ENCODE peak calls at places on chromosomes 11 and 22, in four cellular contexts. X, W, G and B are unnamed samples.

GRCh38 chr11:12198261-12198925 is 88.0 kb downstream of the MICAL2 start:
- DNase-seq in G (no peak), W (no peak), X (no peak), B (no peak)

GRCh38 chr22:50171319-50171964 is 911 bp downstream of the PANX2 start:
- DNase-seq in X (no peak), G (no peak), W (no peak), B (peak; percentile 75)

GRCh38 chr22:36352775-36353507 is 34.8 kb downstream of the MYH9 start:
- DNase-seq in X (peak; percentile 65), W (no peak), G (no peak), B (no peak)

GRCh38 chr22:47270463-47271135 is 508.1 kb downstream of the TBC1D22A start:
- DNase-seq in W (no peak), G (no peak), X (no peak), B (no peak)

GRCh38 chr11:66692871-66693331 is 15.2 kb upstream of the RBM4B start:
- DNase-seq in G (no peak), X (no peak), W (no peak), B (no peak)

GRCh38 chr11:2289350-2289749 is 12.4 kb downstream of the C11orf21 start:
- DNase-seq in W (no peak), G (no peak), X (no peak), B (peak; percentile 72)

GRCh38 chr11:134815404-134815803 is 403.4 kb upstream of the B3GAT1 start:
- DNase-seq in W (no peak), G (no peak), X (no peak), B (no peak)

GRCh38 chr11:18704698-18705097 is 6.1 kb downstream of the TMEM86A start:
- DNase-seq in W (no peak), G (no peak), X (no peak), B (no peak)

GRCh38 chr11:63814383-63814736 is 1.1 kb downstream of the SPINDOC start:
- DNase-seq in W (no peak), G (no peak), X (no peak), B (no peak)

GRCh38 chr11:120424970-120425332 is 86.6 kb upstream of the GRIK4 start:
- DNase-seq in X (no peak), W (no peak), G (no peak), B (no peak)

GRCh38 chr22:43843783-43844530 is 18.4 kb downstream of the SULT4A1 start:
- DNase-seq in W (no peak), G (no peak), X (no peak), B (peak; percentile 44)

GRCh38 chr22:18057568-18058209 is 20.1 kb upstream of the PEX26 start:
- DNase-seq in G (no peak), W (no peak), X (peak; percentile 95), B (peak; percentile 88)

GRCh38 chr11:76512851-76513653 is 68.2 kb downstream of the EMSY start:
- DNase-seq in W (no peak), G (no peak), X (no peak), B (no peak)

GRCh38 chr11:134410766-134411165 is 1.3 kb downstream of the B3GAT1 start:
- DNase-seq in X (no peak), G (no peak), W (no peak), B (no peak)

GRCh38 chr11:72821920-72822799 is 7.9 kb downstream of the ATG16L2 start:
- DNase-seq in X (peak; percentile 94), W (peak; percentile 79), G (peak; percentile 84), B (peak; percentile 95)

GRCh38 chr11:20443596-20443995 is 56.1 kb downstream of the PRMT3 start:
- DNase-seq in X (no peak), G (no peak), W (no peak), B (no peak)

GRCh38 chr11:17864478-17864941 is 129.9 kb downstream of the KCNC1 start:
- DNase-seq in X (no peak), G (no peak), W (no peak), B (no peak)

GRCh38 chr11:7597620-7598019 is 75.7 kb downstream of the CYB5R2 start:
- DNase-seq in X (no peak), G (no peak), W (no peak), B (no peak)

GRCh38 chr11:63560506-63561179 is 2.5 kb downstream of the PLAAT2 start:
- DNase-seq in W (no peak), G (no peak), X (no peak), B (no peak)

GRCh38 chr11:130023204-130023603 is 20.6 kb upstream of the PRDM10 start:
- DNase-seq in X (no peak), W (no peak), G (no peak), B (no peak)

GRCh38 chr11:133306019-133306418 is 226.3 kb downstream of the OPCML start:
- DNase-seq in G (no peak), W (no peak), X (no peak), B (no peak)

GRCh38 chr11:82855616-82856015 is 44.6 kb downstream of the PRCP start:
- DNase-seq in G (no peak), X (no peak), W (no peak), B (no peak)

GRCh38 chr11:60378359-60378758 is at the start of gene MS4A7:
- DNase-seq in G (no peak), X (no peak), W (peak; percentile 32), B (peak; percentile 88)

DNA sequence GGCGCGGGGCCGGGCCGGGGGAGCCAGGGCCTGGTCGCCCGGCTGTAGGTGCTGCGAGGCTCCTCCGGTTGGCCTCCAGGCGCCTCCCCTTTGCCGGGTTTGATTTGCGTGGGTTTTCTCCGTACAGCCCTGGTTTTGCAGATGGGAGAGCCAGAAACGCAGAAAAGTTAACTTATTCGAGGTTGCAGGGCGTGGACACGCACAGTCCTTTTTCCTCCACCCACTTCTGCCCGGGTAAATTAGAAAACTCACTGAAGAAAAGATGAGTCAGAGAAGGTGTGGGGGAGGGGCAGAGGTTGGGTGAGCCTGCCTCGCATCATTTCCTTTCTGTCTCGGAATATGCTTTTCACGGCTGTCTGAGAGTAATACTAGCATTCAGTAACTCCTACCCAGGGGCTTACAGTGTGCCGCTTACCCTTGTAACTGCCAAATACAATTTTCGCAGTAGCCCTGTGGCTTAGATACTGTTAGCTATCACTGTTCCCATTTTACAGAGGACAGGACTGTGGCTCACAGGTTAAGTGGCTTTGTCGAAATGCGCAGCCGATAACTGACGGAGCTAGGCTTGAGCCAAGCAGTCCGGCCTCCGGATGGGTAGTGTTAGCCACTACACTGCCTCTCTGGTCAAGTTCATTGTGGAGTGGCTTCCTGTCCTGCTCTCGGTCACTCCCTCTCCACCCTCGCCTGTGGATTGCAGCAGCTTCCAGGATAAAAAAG is 811 bp downstream of the FADD start:
- DNase-seq in W (no peak), G (no peak), X (peak; percentile 74), B (peak; percentile 85)
- TF ChIP-seq POLR2A in W (no peak), G (no peak), X (no peak), B (no peak)

GRCh38 chr22:29071261-29072045 is 1.4 kb upstream of the KREMEN1 start:
- DNase-seq in G (peak; percentile 43), W (peak; percentile 46), X (peak; percentile 54), B (peak; percentile 84)
- TF ChIP-seq POLR2A in G (no peak), W (peak; percentile 25), X (no peak), B (no peak)

DNA sequence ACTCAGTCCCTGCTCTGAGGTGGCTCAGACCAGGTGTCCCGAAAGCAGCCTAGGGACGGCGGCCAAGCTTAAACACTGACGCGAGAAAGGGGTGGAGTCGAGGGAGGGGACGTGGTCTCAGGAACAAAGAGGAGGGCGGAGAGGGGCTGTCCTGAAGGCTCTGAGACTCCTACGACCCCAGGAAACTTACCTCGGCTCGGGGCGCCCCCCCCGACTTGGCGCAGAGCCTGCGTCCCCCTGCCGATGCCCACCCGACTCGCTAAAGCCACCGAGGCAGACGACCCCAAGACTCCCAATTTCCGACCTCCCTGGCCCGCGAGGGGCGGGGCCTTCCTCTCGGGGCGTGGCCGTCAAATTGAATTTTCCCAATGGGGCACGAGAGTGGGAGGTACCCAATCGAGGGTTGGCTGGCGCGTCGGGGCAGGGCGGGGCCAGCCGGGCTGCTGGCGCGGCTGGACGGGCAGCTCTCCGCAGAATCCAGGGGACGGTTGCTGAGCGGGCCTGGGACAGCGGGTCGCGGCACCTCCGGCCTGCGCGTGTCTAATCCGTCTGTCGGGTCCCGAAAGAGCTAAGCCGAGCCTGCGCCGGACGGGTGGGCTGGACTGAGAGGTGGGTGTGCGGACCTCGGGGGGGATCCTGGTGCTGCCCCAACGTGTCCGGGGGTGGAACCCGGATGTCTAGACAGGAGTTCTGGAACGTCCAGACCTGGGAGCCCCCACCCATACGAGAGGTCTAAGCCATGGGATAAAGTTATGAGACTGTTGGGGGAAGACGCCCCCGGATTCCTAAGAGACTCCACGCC is at the start of gene SMTN:
- DNase-seq in G (peak; percentile 79), X (peak; percentile 96), W (peak; percentile 86), B (peak; percentile 97)
- TF ChIP-seq POLR2A in G (peak; percentile 88), X (peak; percentile 95), W (peak; percentile 83), B (peak; percentile 88)

DNA sequence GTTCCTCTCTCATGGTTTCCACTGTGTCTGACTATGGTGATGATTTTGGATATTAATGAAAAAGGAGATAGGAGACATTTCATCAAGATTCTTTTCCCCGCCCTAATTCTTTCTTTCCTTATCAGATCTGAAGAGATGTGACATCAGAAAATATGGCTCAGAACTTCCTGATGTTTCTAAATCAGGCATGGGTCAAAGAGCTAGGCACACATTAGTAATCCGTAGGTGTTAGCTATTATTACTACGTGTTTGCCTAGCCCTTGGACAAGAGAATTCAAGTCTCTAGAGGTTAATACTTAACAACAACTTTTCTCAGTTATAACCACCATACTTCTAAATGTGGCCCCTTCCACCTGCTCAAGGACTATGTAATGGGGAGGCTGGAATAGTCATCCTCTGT is 5.8 kb downstream of the JOSD1 start:
- DNase-seq in W (no peak), X (no peak), G (no peak), B (no peak)
- TF ChIP-seq POLR2A in W (no peak), X (no peak), G (no peak), B (no peak)

GRCh38 chr11:68324695-68325094 is 12.3 kb downstream of the LRP5 start:
- DNase-seq in X (no peak), G (no peak), W (no peak), B (no peak)

GRCh38 chr11:68325183-68325893 is 12.9 kb downstream of the LRP5 start:
- DNase-seq in W (no peak), G (no peak), X (no peak), B (no peak)

GRCh38 chr11:68322031-68322388 is 9.6 kb downstream of the LRP5 start:
- DNase-seq in W (no peak), G (no peak), X (no peak), B (no peak)

GRCh38 chr11:68324241-68324640 is 11.8 kb downstream of the LRP5 start:
- DNase-seq in W (no peak), X (no peak), G (no peak), B (no peak)

DNA sequence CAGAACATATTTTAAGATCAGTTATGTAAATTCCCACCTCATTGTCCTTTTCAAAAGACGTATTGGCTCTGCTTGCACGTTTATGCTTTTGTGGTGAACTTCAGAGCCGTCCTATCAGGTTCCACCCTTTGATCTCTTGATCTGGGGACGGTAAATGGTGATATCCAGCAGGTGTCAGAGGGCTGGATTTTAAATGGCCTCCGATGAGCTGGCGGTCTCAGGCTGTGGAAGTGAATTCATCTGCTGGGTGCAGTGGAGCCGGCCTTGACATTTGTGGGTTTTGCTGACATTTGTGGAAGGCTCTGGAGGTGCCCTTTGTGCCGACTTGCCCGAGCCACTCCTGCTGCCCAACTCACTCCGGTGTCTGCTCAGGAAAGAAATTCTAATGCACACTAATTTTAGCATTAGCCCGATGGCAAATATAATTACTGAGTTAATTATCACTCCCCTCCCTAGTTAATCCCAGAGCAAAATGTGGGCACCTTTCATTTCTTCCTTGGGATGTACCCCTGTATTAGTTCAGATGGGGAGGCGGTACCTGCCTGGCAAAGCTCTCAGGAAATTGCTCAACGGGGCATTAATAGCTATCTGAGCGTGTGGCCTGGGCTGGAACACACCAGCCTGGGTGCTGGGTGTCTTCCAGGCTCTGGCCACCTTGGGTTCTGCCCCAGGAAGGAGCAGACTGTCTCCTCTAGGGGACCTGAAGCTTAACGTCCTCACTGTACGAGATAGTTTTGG is 9.1 kb downstream of the LRP5 start:
- DNase-seq in X (no peak), W (no peak), G (no peak), B (no peak)
- TF ChIP-seq POLR2A in X (no peak), W (no peak), G (no peak), B (no peak)